ENCODE peak calls at places on chromosome 7, in five cellular contexts. One of them, this sample, is unnamed.

GRCh38 chr7:43033369-43033768 is 79.1 kb upstream of the HECW1 start:
- DNase-seq in heart left ventricle: no peak
- DNase-seq in stimulated activated CD4-positive, alpha-beta T cell treated with anti-CD3 and anti-CD28 coated beads, Interleukin-2, amount 100 ng/mL, for 24 hours: no peak
- DNase-seq in ELF-1: no peak
- DNase-seq in activated CD8-positive, alpha-beta memory T cell treated with anti-CD3 and anti-CD28 coated beads for 1 hour: no peak
- DNase-seq in this sample: no peak

GRCh38 chr7:51680594-51681409 is 364.2 kb upstream of the COBL start:
- DNase-seq in heart left ventricle: no peak
- DNase-seq in stimulated activated CD4-positive, alpha-beta T cell treated with anti-CD3 and anti-CD28 coated beads, Interleukin-2, amount 100 ng/mL, for 24 hours: no peak
- DNase-seq in ELF-1: no peak
- DNase-seq in activated CD8-positive, alpha-beta memory T cell treated with anti-CD3 and anti-CD28 coated beads for 1 hour: no peak
- DNase-seq in this sample: no peak

GRCh38 chr7:90980545-90980944 is 283.7 kb upstream of the FZD1 start:
- DNase-seq in heart left ventricle: no peak
- DNase-seq in stimulated activated CD4-positive, alpha-beta T cell treated with anti-CD3 and anti-CD28 coated beads, Interleukin-2, amount 100 ng/mL, for 24 hours: no peak
- DNase-seq in ELF-1: no peak
- DNase-seq in activated CD8-positive, alpha-beta memory T cell treated with anti-CD3 and anti-CD28 coated beads for 1 hour: no peak
- DNase-seq in this sample: no peak

GRCh38 chr7:29254663-29255062 is 60.1 kb downstream of the CHN2 start:
- DNase-seq in heart left ventricle: no peak
- DNase-seq in stimulated activated CD4-positive, alpha-beta T cell treated with anti-CD3 and anti-CD28 coated beads, Interleukin-2, amount 100 ng/mL, for 24 hours: no peak
- DNase-seq in ELF-1: peak
- DNase-seq in activated CD8-positive, alpha-beta memory T cell treated with anti-CD3 and anti-CD28 coated beads for 1 hour: no peak
- DNase-seq in this sample: no peak

GRCh38 chr7:44634187-44634838 is 27.9 kb downstream of the OGDH start:
- DNase-seq in heart left ventricle: no peak
- DNase-seq in stimulated activated CD4-positive, alpha-beta T cell treated with anti-CD3 and anti-CD28 coated beads, Interleukin-2, amount 100 ng/mL, for 24 hours: no peak
- DNase-seq in ELF-1: no peak
- DNase-seq in activated CD8-positive, alpha-beta memory T cell treated with anti-CD3 and anti-CD28 coated beads for 1 hour: no peak
- DNase-seq in this sample: no peak

GRCh38 chr7:39379416-39379815 is 186.8 kb upstream of the YAE1 start:
- DNase-seq in heart left ventricle: no peak
- DNase-seq in stimulated activated CD4-positive, alpha-beta T cell treated with anti-CD3 and anti-CD28 coated beads, Interleukin-2, amount 100 ng/mL, for 24 hours: no peak
- DNase-seq in ELF-1: no peak
- DNase-seq in activated CD8-positive, alpha-beta memory T cell treated with anti-CD3 and anti-CD28 coated beads for 1 hour: no peak
- DNase-seq in this sample: no peak

GRCh38 chr7:158501300-158502067 is 86.1 kb downstream of the PTPRN2 start:
- DNase-seq in heart left ventricle: no peak
- DNase-seq in stimulated activated CD4-positive, alpha-beta T cell treated with anti-CD3 and anti-CD28 coated beads, Interleukin-2, amount 100 ng/mL, for 24 hours: no peak
- DNase-seq in ELF-1: no peak
- DNase-seq in activated CD8-positive, alpha-beta memory T cell treated with anti-CD3 and anti-CD28 coated beads for 1 hour: no peak
- DNase-seq in this sample: no peak

GRCh38 chr7:47228386-47229014 is 353.4 kb downstream of the TNS3 start:
- DNase-seq in heart left ventricle: no peak
- DNase-seq in stimulated activated CD4-positive, alpha-beta T cell treated with anti-CD3 and anti-CD28 coated beads, Interleukin-2, amount 100 ng/mL, for 24 hours: peak
- DNase-seq in ELF-1: peak
- DNase-seq in activated CD8-positive, alpha-beta memory T cell treated with anti-CD3 and anti-CD28 coated beads for 1 hour: no peak
- DNase-seq in this sample: no peak

GRCh38 chr7:99928994-99929729 is at the start of gene GJC3:
- DNase-seq in heart left ventricle: peak
- DNase-seq in stimulated activated CD4-positive, alpha-beta T cell treated with anti-CD3 and anti-CD28 coated beads, Interleukin-2, amount 100 ng/mL, for 24 hours: peak
- DNase-seq in ELF-1: peak
- DNase-seq in activated CD8-positive, alpha-beta memory T cell treated with anti-CD3 and anti-CD28 coated beads for 1 hour: no peak
- DNase-seq in this sample: no peak

GRCh38 chr7:10708447-10708846 is 265.2 kb upstream of the PHF14 start:
- DNase-seq in heart left ventricle: no peak
- DNase-seq in stimulated activated CD4-positive, alpha-beta T cell treated with anti-CD3 and anti-CD28 coated beads, Interleukin-2, amount 100 ng/mL, for 24 hours: no peak
- DNase-seq in ELF-1: peak
- DNase-seq in activated CD8-positive, alpha-beta memory T cell treated with anti-CD3 and anti-CD28 coated beads for 1 hour: no peak
- DNase-seq in this sample: peak

GRCh38 chr7:326273-326672 is 36.3 kb downstream of the FOXL3 start:
- DNase-seq in heart left ventricle: peak
- DNase-seq in stimulated activated CD4-positive, alpha-beta T cell treated with anti-CD3 and anti-CD28 coated beads, Interleukin-2, amount 100 ng/mL, for 24 hours: no peak
- DNase-seq in ELF-1: no peak
- DNase-seq in activated CD8-positive, alpha-beta memory T cell treated with anti-CD3 and anti-CD28 coated beads for 1 hour: no peak
- DNase-seq in this sample: no peak

GRCh38 chr7:105990726-105991465 is 27.8 kb downstream of the CDHR3 start:
- DNase-seq in heart left ventricle: no peak
- DNase-seq in stimulated activated CD4-positive, alpha-beta T cell treated with anti-CD3 and anti-CD28 coated beads, Interleukin-2, amount 100 ng/mL, for 24 hours: no peak
- DNase-seq in ELF-1: peak
- DNase-seq in activated CD8-positive, alpha-beta memory T cell treated with anti-CD3 and anti-CD28 coated beads for 1 hour: no peak
- DNase-seq in this sample: no peak

GRCh38 chr7:137685439-137686164 is 161.2 kb downstream of the DGKI start:
- DNase-seq in heart left ventricle: no peak
- DNase-seq in stimulated activated CD4-positive, alpha-beta T cell treated with anti-CD3 and anti-CD28 coated beads, Interleukin-2, amount 100 ng/mL, for 24 hours: no peak
- DNase-seq in ELF-1: no peak
- DNase-seq in activated CD8-positive, alpha-beta memory T cell treated with anti-CD3 and anti-CD28 coated beads for 1 hour: no peak
- DNase-seq in this sample: no peak

GRCh38 chr7:106111671-106112117 is 418 bp downstream of the SYPL1 start:
- DNase-seq in heart left ventricle: peak
- DNase-seq in stimulated activated CD4-positive, alpha-beta T cell treated with anti-CD3 and anti-CD28 coated beads, Interleukin-2, amount 100 ng/mL, for 24 hours: peak
- DNase-seq in ELF-1: peak
- DNase-seq in activated CD8-positive, alpha-beta memory T cell treated with anti-CD3 and anti-CD28 coated beads for 1 hour: no peak
- DNase-seq in this sample: no peak

GRCh38 chr7:6533893-6534804 is 17.1 kb downstream of the GRID2IP start:
- DNase-seq in heart left ventricle: no peak
- DNase-seq in stimulated activated CD4-positive, alpha-beta T cell treated with anti-CD3 and anti-CD28 coated beads, Interleukin-2, amount 100 ng/mL, for 24 hours: peak
- DNase-seq in ELF-1: no peak
- DNase-seq in activated CD8-positive, alpha-beta memory T cell treated with anti-CD3 and anti-CD28 coated beads for 1 hour: no peak
- DNase-seq in this sample: no peak

GRCh38 chr7:50657341-50657873 is 92.2 kb upstream of the DDC start:
- DNase-seq in heart left ventricle: peak
- DNase-seq in stimulated activated CD4-positive, alpha-beta T cell treated with anti-CD3 and anti-CD28 coated beads, Interleukin-2, amount 100 ng/mL, for 24 hours: no peak
- DNase-seq in ELF-1: no peak
- DNase-seq in activated CD8-positive, alpha-beta memory T cell treated with anti-CD3 and anti-CD28 coated beads for 1 hour: no peak
- DNase-seq in this sample: no peak

GRCh38 chr7:130481898-130482297 is 10.0 kb upstream of the MEST start:
- DNase-seq in heart left ventricle: no peak
- DNase-seq in stimulated activated CD4-positive, alpha-beta T cell treated with anti-CD3 and anti-CD28 coated beads, Interleukin-2, amount 100 ng/mL, for 24 hours: no peak
- DNase-seq in ELF-1: no peak
- DNase-seq in activated CD8-positive, alpha-beta memory T cell treated with anti-CD3 and anti-CD28 coated beads for 1 hour: no peak
- DNase-seq in this sample: no peak

GRCh38 chr7:95772298-95772770 is at the start of gene DYNC1I1:
- DNase-seq in heart left ventricle: peak
- DNase-seq in stimulated activated CD4-positive, alpha-beta T cell treated with anti-CD3 and anti-CD28 coated beads, Interleukin-2, amount 100 ng/mL, for 24 hours: peak
- DNase-seq in ELF-1: peak
- DNase-seq in activated CD8-positive, alpha-beta memory T cell treated with anti-CD3 and anti-CD28 coated beads for 1 hour: no peak
- DNase-seq in this sample: no peak

GRCh38 chr7:27581906-27582305 is 80.8 kb downstream of the HIBADH start:
- DNase-seq in heart left ventricle: no peak
- DNase-seq in stimulated activated CD4-positive, alpha-beta T cell treated with anti-CD3 and anti-CD28 coated beads, Interleukin-2, amount 100 ng/mL, for 24 hours: no peak
- DNase-seq in ELF-1: no peak
- DNase-seq in activated CD8-positive, alpha-beta memory T cell treated with anti-CD3 and anti-CD28 coated beads for 1 hour: no peak
- DNase-seq in this sample: no peak

GRCh38 chr7:95446618-95447017 is 11.8 kb upstream of the PON2 start:
- DNase-seq in heart left ventricle: no peak
- DNase-seq in stimulated activated CD4-positive, alpha-beta T cell treated with anti-CD3 and anti-CD28 coated beads, Interleukin-2, amount 100 ng/mL, for 24 hours: no peak
- DNase-seq in ELF-1: no peak
- DNase-seq in activated CD8-positive, alpha-beta memory T cell treated with anti-CD3 and anti-CD28 coated beads for 1 hour: no peak
- DNase-seq in this sample: no peak

GRCh38 chr7:3552499-3552898 is 251.4 kb downstream of the SDK1 start:
- DNase-seq in heart left ventricle: no peak
- DNase-seq in stimulated activated CD4-positive, alpha-beta T cell treated with anti-CD3 and anti-CD28 coated beads, Interleukin-2, amount 100 ng/mL, for 24 hours: no peak
- DNase-seq in ELF-1: no peak
- DNase-seq in activated CD8-positive, alpha-beta memory T cell treated with anti-CD3 and anti-CD28 coated beads for 1 hour: no peak
- DNase-seq in this sample: no peak

GRCh38 chr7:101823086-101823485 is 5.7 kb downstream of the CUX1 start:
- DNase-seq in heart left ventricle: no peak
- DNase-seq in stimulated activated CD4-positive, alpha-beta T cell treated with anti-CD3 and anti-CD28 coated beads, Interleukin-2, amount 100 ng/mL, for 24 hours: no peak
- DNase-seq in ELF-1: peak
- DNase-seq in activated CD8-positive, alpha-beta memory T cell treated with anti-CD3 and anti-CD28 coated beads for 1 hour: no peak
- DNase-seq in this sample: no peak

GRCh38 chr7:22863156-22863899 is 40.7 kb upstream of the TOMM7 start:
- DNase-seq in heart left ventricle: no peak
- DNase-seq in stimulated activated CD4-positive, alpha-beta T cell treated with anti-CD3 and anti-CD28 coated beads, Interleukin-2, amount 100 ng/mL, for 24 hours: no peak
- DNase-seq in ELF-1: no peak
- DNase-seq in activated CD8-positive, alpha-beta memory T cell treated with anti-CD3 and anti-CD28 coated beads for 1 hour: no peak
- DNase-seq in this sample: no peak

GRCh38 chr7:116988363-116988989 is 35.2 kb downstream of the ST7 start:
- DNase-seq in heart left ventricle: no peak
- DNase-seq in stimulated activated CD4-positive, alpha-beta T cell treated with anti-CD3 and anti-CD28 coated beads, Interleukin-2, amount 100 ng/mL, for 24 hours: no peak
- DNase-seq in ELF-1: no peak
- DNase-seq in activated CD8-positive, alpha-beta memory T cell treated with anti-CD3 and anti-CD28 coated beads for 1 hour: no peak
- DNase-seq in this sample: no peak

GRCh38 chr7:1704326-1705241 is 34.5 kb downstream of the ELFN1 start:
- DNase-seq in heart left ventricle: peak
- DNase-seq in stimulated activated CD4-positive, alpha-beta T cell treated with anti-CD3 and anti-CD28 coated beads, Interleukin-2, amount 100 ng/mL, for 24 hours: no peak
- DNase-seq in ELF-1: peak
- DNase-seq in activated CD8-positive, alpha-beta memory T cell treated with anti-CD3 and anti-CD28 coated beads for 1 hour: no peak
- DNase-seq in this sample: no peak

GRCh38 chr7:137146012-137146455 is 197.5 kb downstream of the PTN start:
- DNase-seq in heart left ventricle: no peak
- DNase-seq in stimulated activated CD4-positive, alpha-beta T cell treated with anti-CD3 and anti-CD28 coated beads, Interleukin-2, amount 100 ng/mL, for 24 hours: no peak
- DNase-seq in ELF-1: no peak
- DNase-seq in activated CD8-positive, alpha-beta memory T cell treated with anti-CD3 and anti-CD28 coated beads for 1 hour: no peak
- DNase-seq in this sample: no peak

GRCh38 chr7:145104400-145104799 is 268.5 kb upstream of the TPK1 start:
- DNase-seq in heart left ventricle: no peak
- DNase-seq in stimulated activated CD4-positive, alpha-beta T cell treated with anti-CD3 and anti-CD28 coated beads, Interleukin-2, amount 100 ng/mL, for 24 hours: no peak
- DNase-seq in ELF-1: no peak
- DNase-seq in activated CD8-positive, alpha-beta memory T cell treated with anti-CD3 and anti-CD28 coated beads for 1 hour: no peak
- DNase-seq in this sample: no peak

GRCh38 chr7:159019111-159019510 is 125.6 kb downstream of the VIPR2 start:
- DNase-seq in heart left ventricle: no peak
- DNase-seq in stimulated activated CD4-positive, alpha-beta T cell treated with anti-CD3 and anti-CD28 coated beads, Interleukin-2, amount 100 ng/mL, for 24 hours: no peak
- DNase-seq in ELF-1: no peak
- DNase-seq in activated CD8-positive, alpha-beta memory T cell treated with anti-CD3 and anti-CD28 coated beads for 1 hour: no peak
- DNase-seq in this sample: no peak

GRCh38 chr7:47290466-47290865 is 291.4 kb downstream of the TNS3 start:
- DNase-seq in heart left ventricle: no peak
- DNase-seq in stimulated activated CD4-positive, alpha-beta T cell treated with anti-CD3 and anti-CD28 coated beads, Interleukin-2, amount 100 ng/mL, for 24 hours: no peak
- DNase-seq in ELF-1: no peak
- DNase-seq in activated CD8-positive, alpha-beta memory T cell treated with anti-CD3 and anti-CD28 coated beads for 1 hour: no peak
- DNase-seq in this sample: no peak

GRCh38 chr7:21352540-21353387 is 75.1 kb upstream of the SP4 start:
- DNase-seq in heart left ventricle: no peak
- DNase-seq in stimulated activated CD4-positive, alpha-beta T cell treated with anti-CD3 and anti-CD28 coated beads, Interleukin-2, amount 100 ng/mL, for 24 hours: no peak
- DNase-seq in ELF-1: no peak
- DNase-seq in activated CD8-positive, alpha-beta memory T cell treated with anti-CD3 and anti-CD28 coated beads for 1 hour: no peak
- DNase-seq in this sample: no peak

This sample was measured in Panc1.